ENCODE peak calls at places on chromosome 3, in eight cellular contexts. K is activated CD4-positive, CD25-positive, alpha-beta regulatory T cell; Q is activated T-cell treated with anti-CD3 and anti-CD28 coated beads for 48 hours; C is NCI-H774; U is left cardiac atrium; Y is CD8-positive, alpha-beta memory T cell; X is T-helper 17 cell; F is fibroblast of the aortic adventitia. D is an unnamed sample.
A peak's percentile ranks its signal among the peaks of the same experiment; 100 is the strongest.

GRCh38 chr3:122679467-122680291 is 960 bp upstream of the PARP14 start:
- DNase-seq in Q (no peak), K (no peak), U (peak; percentile 26), F (peak; percentile 27), C (no peak), Y (no peak), X (no peak), D (no peak)

GRCh38 chr3:146130881-146131371 is 30.1 kb downstream of the PLOD2 start:
- DNase-seq in C (no peak), Y (no peak), F (peak; percentile 74), Q (no peak), U (no peak), K (no peak), X (no peak), D (no peak)

GRCh38 chr3:190492966-190493365 is 20.9 kb upstream of the IL1RAP start:
- DNase-seq in Y (no peak), C (no peak), U (no peak), X (no peak), Q (no peak), F (no peak), K (no peak), D (no peak)

GRCh38 chr3:194135806-194136518 is at the start of gene HES1:
- DNase-seq in C (peak; percentile 100), Y (peak; percentile 17), Q (peak; percentile 50), K (no peak), X (peak; percentile 23), U (peak; percentile 96), F (peak; percentile 97), D (no peak)

GRCh38 chr3:53643757-53644156 is 149.3 kb downstream of the CACNA1D start:
- DNase-seq in Y (no peak), K (no peak), Q (no peak), F (no peak), C (no peak), X (no peak), U (no peak), D (no peak)

GRCh38 chr3:15768421-15769255 is 29.1 kb downstream of the ANKRD28 start:
- DNase-seq in C (peak; percentile 4), K (no peak), Q (no peak), F (peak; percentile 96), Y (no peak), X (no peak), U (no peak), D (no peak)

GRCh38 chr3:13613343-13614190 is 64.6 kb downstream of the FBLN2 start:
- DNase-seq in U (no peak), F (no peak), K (no peak), Q (no peak), Y (no peak), C (no peak), X (no peak), D (no peak)

GRCh38 chr3:127714151-127714571 is 41.4 kb downstream of the ABTB1 start:
- DNase-seq in X (no peak), C (no peak), Y (no peak), U (no peak), Q (no peak), F (no peak), K (no peak), D (no peak)

GRCh38 chr3:128382221-128382807 is 84.4 kb downstream of the DNAJB8 start:
- DNase-seq in Y (no peak), Q (no peak), X (no peak), U (peak; percentile 39), F (no peak), K (no peak), C (no peak), D (no peak)

GRCh38 chr3:146550743-146551510 is 6.5 kb upstream of the PLSCR1 start:
- DNase-seq in F (peak; percentile 86), C (no peak), K (no peak), X (no peak), Q (no peak), U (no peak), Y (no peak), D (no peak)

GRCh38 chr3:177478170-177478859 is 281.0 kb upstream of the TBL1XR1 start:
- DNase-seq in Y (no peak), U (no peak), F (peak; percentile 100), C (no peak), Q (no peak), K (no peak), X (no peak), D (no peak)

GRCh38 chr3:54083901-54084300 is 38.5 kb upstream of the CACNA2D3 start:
- DNase-seq in X (no peak), F (no peak), Y (no peak), Q (no peak), K (no peak), U (no peak), C (no peak), D (no peak)

GRCh38 chr3:61537366-61537765 is 24.0 kb upstream of the PTPRG start:
- DNase-seq in F (peak; percentile 7), Q (no peak), K (no peak), X (no peak), C (no peak), Y (no peak), U (no peak), D (no peak)

GRCh38 chr3:128923607-128924385 is 44.4 kb downstream of the ACAD9 start:
- DNase-seq in F (no peak), K (no peak), Q (no peak), Y (peak; percentile 20), C (no peak), U (no peak), X (no peak), D (no peak)

GRCh38 chr3:145531548-145531947 is 629.4 kb downstream of the PLOD2 start:
- DNase-seq in Q (no peak), F (no peak), K (no peak), X (no peak), U (no peak), Y (no peak), C (no peak), D (no peak)

GRCh38 chr3:149534671-149535394 is 60.3 kb downstream of the TM4SF4 start:
- DNase-seq in X (no peak), U (peak; percentile 37), C (peak; percentile 93), Q (no peak), K (no peak), F (peak; percentile 69), Y (no peak), D (no peak)

GRCh38 chr3:126448141-126448892 is 27.4 kb downstream of the ZXDC start:
- DNase-seq in Q (no peak), C (no peak), Y (no peak), F (no peak), K (no peak), U (no peak), X (no peak), D (no peak)

GRCh38 chr3:108031893-108032292 is 58.9 kb downstream of the CD47 start:
- DNase-seq in C (no peak), U (no peak), Y (no peak), K (no peak), Q (no peak), X (no peak), F (peak; percentile 27), D (no peak)

GRCh38 chr3:10198761-10199688 is 34.3 kb downstream of the IRAK2 start:
- DNase-seq in X (peak; percentile 68), F (peak; percentile 83), C (no peak), K (no peak), Y (peak; percentile 61), U (peak; percentile 63), Q (peak; percentile 58), D (peak; percentile 78)

GRCh38 chr3:46714728-46715506 is 2.8 kb downstream of the PRSS50 start:
- DNase-seq in F (no peak), U (no peak), Y (no peak), X (no peak), Q (no peak), K (no peak), C (no peak), D (no peak)

GRCh38 chr3:156024904-156025303 is 95.5 kb upstream of the KCNAB1 start:
- DNase-seq in F (peak; percentile 26), U (no peak), K (no peak), C (no peak), X (no peak), Y (no peak), Q (no peak), D (no peak)

GRCh38 chr3:30539214-30539613 is 67.2 kb upstream of the TGFBR2 start:
- DNase-seq in F (no peak), Y (no peak), U (no peak), K (no peak), C (no peak), Q (no peak), X (no peak), D (no peak)

GRCh38 chr3:109257269-109257668 is 59.0 kb downstream of the DPPA2 start:
- DNase-seq in Y (no peak), X (no peak), K (no peak), C (no peak), F (peak; percentile 2), U (no peak), Q (no peak), D (no peak)

D was measured in NK-92 treated with Interleukin-12 subunit alpha and Interleukin-12 subunit beta, amount 100 ng/mL, for 24 hours.